ENCODE peak calls at places on chromosomes 16 and 17, in seven cellular contexts. T, G, P, H, D, J and K are unnamed samples.

GRCh38 chr17:42028791-42029127 is 8.9 kb downstream of the NKIRAS2 start:
- DNase-seq in T (no peak), P (no peak), H (no peak), J (no peak), G (no peak), D (no peak), K (no peak)

GRCh38 chr16:50859628-50860360 is 117.9 kb downstream of the CYLD start:
- DNase-seq in H (no peak), T (no peak), P (no peak), G (no peak), J (no peak), D (peak; percentile 84), K (no peak)

GRCh38 chr17:78401246-78401645 is 22.8 kb downstream of the PGS1 start:
- DNase-seq in D (no peak), T (no peak), H (no peak), J (no peak), P (no peak), G (peak; percentile 52), K (no peak)

GRCh38 chr17:73950515-73950914 is 253.0 kb upstream of the RPL38 start:
- DNase-seq in P (no peak), T (no peak), H (no peak), J (no peak), G (no peak), D (no peak), K (peak; percentile 21)

GRCh38 chr16:975313-975690 is 4.5 kb upstream of the LMF1 start:
- DNase-seq in T (no peak), J (no peak), D (no peak), H (no peak), P (no peak), G (no peak), K (no peak)

GRCh38 chr16:29023279-29024278 is 38.7 kb downstream of the LAT start:
- DNase-seq in H (no peak), D (no peak), T (no peak), J (no peak), P (no peak), G (no peak), K (no peak)

GRCh38 chr17:50144845-50145531 is 5.5 kb downstream of the PPP1R9B start:
- DNase-seq in H (no peak), J (no peak), D (no peak), T (no peak), P (no peak), G (no peak), K (peak; percentile 44)

GRCh38 chr17:5819921-5820685 is 235.8 kb upstream of the NLRP1 start:
- DNase-seq in P (no peak), J (no peak), H (no peak), T (no peak), D (peak; percentile 91), G (no peak), K (no peak)

GRCh38 chr17:17315142-17315821 is 12.1 kb downstream of the NT5M start:
- DNase-seq in J (no peak), T (no peak), P (no peak), D (no peak), G (peak; percentile 65), H (no peak), K (peak; percentile 25)

GRCh38 chr16:17162560-17162959 is 308.2 kb downstream of the XYLT1 start:
- DNase-seq in G (no peak), T (no peak), P (no peak), D (no peak), H (no peak), J (no peak), K (no peak)

GRCh38 chr16:74446866-74447265 is 25.6 kb upstream of the CLEC18B start:
- DNase-seq in J (no peak), H (no peak), D (no peak), P (no peak), T (no peak), G (no peak), K (no peak)

GRCh38 chr16:57871457-57871856 is 69.2 kb upstream of the KIFC3 start:
- DNase-seq in G (no peak), P (no peak), D (no peak), J (no peak), T (no peak), H (peak; percentile 83), K (no peak)

GRCh38 chr17:61783556-61784304 is 79.6 kb downstream of the BRIP1 start:
- DNase-seq in J (no peak), G (no peak), T (no peak), H (no peak), P (no peak), D (no peak), K (no peak)

GRCh38 chr16:31876955-31877828 is 3.6 kb downstream of the ZNF267 start:
- DNase-seq in G (no peak), T (no peak), P (no peak), J (no peak), H (peak; percentile 46), D (no peak), K (no peak)

GRCh38 chr17:21217346-21217745 is 3.4 kb upstream of the TMEM11 start:
- DNase-seq in D (no peak), J (no peak), G (no peak), P (no peak), H (no peak), T (no peak), K (no peak)

GRCh38 chr16:59164461-59164860 is 430.3 kb upstream of the GOT2 start:
- DNase-seq in D (no peak), H (peak; percentile 16), T (no peak), P (no peak), J (no peak), G (no peak), K (peak; percentile 26)

DNA sequence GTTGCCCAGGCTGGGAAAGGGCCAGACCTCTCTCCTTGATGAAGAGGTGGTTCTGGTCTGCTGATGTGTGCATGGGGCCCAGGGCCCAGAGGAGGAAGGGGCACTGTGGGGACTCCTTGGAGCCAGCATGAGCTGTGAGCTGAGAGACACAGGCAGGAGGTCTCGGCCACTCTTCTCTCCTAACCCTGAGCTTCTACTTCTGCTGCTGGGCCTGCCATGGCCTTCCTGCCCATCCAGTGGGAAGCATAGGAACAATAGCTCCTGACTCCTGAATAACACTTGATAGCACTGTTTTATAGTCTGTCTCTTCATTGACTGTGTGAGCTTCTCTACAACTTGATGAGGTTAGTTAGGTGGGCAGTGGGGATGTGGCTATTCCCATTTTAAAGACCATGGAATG is 181.1 kb downstream of the UTP18 start:
- DNase-seq in J (no peak), T (no peak), D (peak; percentile 90), G (no peak), H (no peak), P (no peak), K (no peak)
- H3K9me3 ChIP-seq in J (no peaks in the 10 kb centered on the region), T (no peaks in the 10 kb centered on the region), D (no peaks in the 10 kb centered on the region), G (no peaks in the 10 kb centered on the region), H (peaks cover under 1% of the 10 kb centered on the region), P (no peaks in the 10 kb centered on the region), K (no peaks in the 10 kb centered on the region)

DNA sequence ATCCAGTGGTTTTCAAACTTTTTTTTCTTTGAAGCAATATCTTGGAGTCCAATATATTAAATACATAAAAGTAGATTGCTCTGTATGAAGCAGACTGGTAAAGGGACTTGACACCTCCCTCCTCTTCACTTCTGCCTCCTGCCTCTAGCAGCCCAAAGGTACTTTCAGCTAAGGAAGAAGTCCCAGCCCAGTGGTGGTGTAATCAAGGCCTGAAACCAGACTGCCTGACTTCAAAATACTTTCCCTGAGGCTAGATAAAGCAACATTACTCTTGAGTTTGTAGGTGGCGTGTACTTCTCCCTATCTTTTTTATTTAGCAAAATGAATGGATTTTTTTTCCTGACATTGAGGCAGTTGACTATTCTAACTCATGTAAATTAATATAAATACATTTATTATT is 122.4 kb upstream of the TMEM97 start:
- DNase-seq in T (no peak), G (no peak), J (no peak), P (no peak), H (no peak), D (no peak), K (no peak)
- H3K4me3 ChIP-seq in T (no peak overlapping the region), G (no peak overlapping the region), J (no peak overlapping the region), P (no peak overlapping the region), H (no peak overlapping the region), D (no peak overlapping the region), K (no peak overlapping the region)

GRCh38 chr16:81163671-81164070 is 67.5 kb upstream of the GCSH start:
- DNase-seq in J (no peak), P (no peak), G (no peak), T (no peak), H (no peak), D (no peak), K (no peak)
- TF ChIP-seq POLR2A in J (no peak), P (no peak), G (no peak), T (no peak), H (no peak), D (no peak), K (no peak)

DNA sequence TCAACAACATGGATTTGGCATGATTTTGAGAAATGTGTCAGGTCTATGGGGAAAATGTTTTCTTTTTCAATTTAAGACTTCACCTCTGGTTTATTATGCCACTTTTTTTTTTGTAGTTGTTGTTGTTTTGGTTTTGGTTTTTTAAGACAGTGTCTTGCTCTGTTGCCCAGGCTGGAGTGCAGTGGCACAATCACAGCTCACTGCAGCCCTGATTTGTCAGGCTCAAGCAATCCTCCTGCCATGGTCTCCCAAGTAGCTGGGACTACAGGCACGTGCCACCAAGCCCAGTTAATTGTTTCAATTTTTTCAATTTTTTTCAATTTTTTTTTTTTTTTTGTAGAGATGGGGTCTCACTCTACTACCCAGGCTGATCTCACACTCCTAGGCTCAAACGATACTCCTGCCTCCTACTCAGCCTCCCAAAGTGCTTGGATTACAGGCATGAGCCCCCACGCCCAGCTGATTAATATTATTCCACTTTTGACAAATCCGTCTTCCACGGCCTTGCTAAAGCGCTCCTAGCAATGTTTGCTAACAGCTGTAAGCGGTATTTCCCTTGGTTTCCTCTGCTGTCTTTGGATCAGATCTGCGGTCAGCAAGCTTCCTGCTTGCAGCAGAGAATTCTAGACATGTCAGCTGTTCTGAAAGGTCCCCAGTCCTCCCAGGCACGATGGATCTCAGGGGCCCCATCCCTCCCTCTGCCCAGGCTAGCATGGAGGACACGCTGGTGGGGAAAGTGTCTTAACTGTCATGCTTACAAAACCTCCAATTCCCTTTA is 7.0 kb upstream of the MILR1 start:
- DNase-seq in T (peak; percentile 20), J (no peak), P (no peak), H (no peak), G (no peak), D (no peak), K (no peak)
- H3K9me3 ChIP-seq in T (peaks cover 5% of the 10 kb centered on the region), J (peaks cover 7% of the 10 kb centered on the region), P (no peaks in the 10 kb centered on the region), H (peaks cover 30% of the 10 kb centered on the region), G (no peaks in the 10 kb centered on the region), D (peaks cover 13% of the 10 kb centered on the region), K (peaks cover 27% of the 10 kb centered on the region)

GRCh38 chr16:89829630-89830437 is 1.6 kb downstream of the SPIRE2 start:
- DNase-seq in J (no peak), H (no peak), P (no peak), D (no peak), G (no peak), T (no peak), K (no peak)
- H3K4me3 ChIP-seq in J (no peak overlapping the region), H (no peak overlapping the region), P (no peak overlapping the region), D (no peak overlapping the region), G (no peak overlapping the region), T (no peak overlapping the region), K (peak overlapping the region; percentile 64)

GRCh38 chr16:12406158-12406557 is 397.5 kb downstream of the CPPED1 start:
- DNase-seq in H (no peak), P (no peak), T (no peak), G (no peak), J (no peak), D (no peak), K (no peak)
- TF ChIP-seq POLR2A in H (no peak), P (no peak), T (no peak), G (no peak), J (no peak), D (no peak), K (no peak)

DNA sequence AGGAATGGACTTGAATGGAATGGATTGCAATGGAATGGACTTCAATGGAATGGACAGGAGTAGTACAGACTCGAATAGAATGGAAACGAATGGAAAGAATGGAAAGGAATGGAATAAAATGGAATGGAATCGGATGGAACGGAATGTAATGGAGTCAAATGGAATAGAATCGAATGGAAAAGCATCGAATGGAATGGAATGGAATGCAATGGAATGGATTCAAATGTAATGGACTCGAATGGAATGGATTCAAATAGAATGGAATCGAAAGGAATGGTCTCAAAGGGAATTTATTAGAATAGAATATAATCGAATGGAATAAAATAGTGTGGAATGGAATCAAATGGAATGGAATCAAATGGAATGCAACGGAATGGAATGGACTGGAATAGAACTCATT is 484.9 kb upstream of the WSB1 start:
- DNase-seq in G (no peak), D (no peak), P (no peak), J (no peak), H (no peak), T (no peak), K (no peak)
- H3K9me3 ChIP-seq in G (no peaks in the 10 kb centered on the region), D (peaks cover 68% of the 10 kb centered on the region), P (no peaks in the 10 kb centered on the region), J (peaks cover 36% of the 10 kb centered on the region), H (peaks cover 40% of the 10 kb centered on the region), T (peaks cover 10% of the 10 kb centered on the region), K (peaks cover 3% of the 10 kb centered on the region)